ENCODE peak calls at places on chromosomes 3 and 15, in four cellular contexts. V, T, M and U are unnamed samples.

GRCh38 chr15:87843312-87843711 is 413.2 kb downstream of the NTRK3 start:
- DNase-seq in V (no peak), T (no peak), M (no peak), U (no peak)

GRCh38 chr3:20041197-20041780 is 1.0 kb downstream of the KAT2B start:
- DNase-seq in V (no peak), T (no peak), M (peak; percentile 48), U (peak; percentile 81)

GRCh38 chr3:135229018-135229495 is 434.0 kb downstream of the EPHB1 start:
- DNase-seq in V (no peak), T (no peak), M (no peak), U (no peak)

GRCh38 chr3:21544076-21544462 is 206.9 kb downstream of the ZNF385D start:
- DNase-seq in V (no peak), T (no peak), M (no peak), U (no peak)

GRCh38 chr15:44593042-44593736 is 56.2 kb downstream of the EIF3J start:
- DNase-seq in V (no peak), T (no peak), M (peak; percentile 18), U (no peak)

GRCh38 chr3:179713643-179714090 is 60.8 kb downstream of the USP13 start:
- DNase-seq in V (no peak), T (no peak), M (no peak), U (no peak)

GRCh38 chr15:99466701-99467337 is 99.0 kb upstream of the MEF2A start:
- DNase-seq in V (no peak), T (no peak), M (no peak), U (no peak)

GRCh38 chr3:71949403-71949802 is 164.5 kb upstream of the PROK2 start:
- DNase-seq in V (no peak), T (no peak), M (no peak), U (no peak)

GRCh38 chr15:35437157-35437556 is 108.8 kb downstream of the DPH6 start:
- DNase-seq in V (no peak), T (no peak), M (no peak), U (no peak)

GRCh38 chr15:73048624-73049295 is 3.5 kb upstream of the NEO1 start:
- DNase-seq in V (no peak), T (no peak), M (no peak), U (no peak)